ENCODE peak calls at places on chromosomes 3 and 15, in ten cellular contexts. C, D, B, Z, W, H, R, A, Y and J are unnamed samples.

GRCh38 chr15:64029633-64030032 is 16.7 kb downstream of the DAPK2 start:
- ATAC-seq in Z (no peak), R (no peak), D (no peak), W (no peak), H (peak), C (no peak), A (peak), B (peak), Y (no peak), J (peak)

GRCh38 chr15:32855942-32856341 is 138.1 kb downstream of the GREM1 start:
- ATAC-seq in Z (peak), C (peak), B (no peak), A (peak), D (peak), H (no peak), W (peak), R (no peak), Y (peak), J (no peak)

GRCh38 chr15:91116379-91117067 is 16.5 kb downstream of the SV2B start:
- ATAC-seq in B (peak), A (peak), W (no peak), Z (peak), C (peak), Y (no peak), R (peak), D (peak), H (no peak), J (no peak)

GRCh38 chr15:31177936-31178335 is 76.4 kb upstream of the TRPM1 start:
- ATAC-seq in R (no peak), Y (no peak), B (no peak), C (no peak), A (no peak), H (no peak), W (no peak), Z (no peak), D (no peak), J (peak)

GRCh38 chr3:187748050-187748481 is 2.8 kb upstream of the BCL6 start:
- ATAC-seq in H (peak), D (peak), C (peak), R (peak), Y (peak), W (peak), B (peak), Z (peak), A (peak), J (peak)

GRCh38 chr15:101641134-101641764 is 10.9 kb downstream of the TM2D3 start:
- ATAC-seq in Y (peak), H (peak), R (peak), C (peak), D (peak), B (no peak), A (peak), Z (peak), W (peak), J (peak)

GRCh38 chr3:172713316-172713715 is 2.4 kb upstream of the NCEH1 start:
- ATAC-seq in R (no peak), C (no peak), H (no peak), Z (no peak), Y (no peak), W (no peak), B (no peak), A (no peak), D (no peak), J (no peak)

GRCh38 chr3:23712656-23713559 is 92.8 kb upstream of the UBE2E1 start:
- ATAC-seq in Z (peak), W (peak), D (peak), B (no peak), C (peak), H (no peak), R (peak), A (peak), Y (peak), J (no peak)

GRCh38 chr3:187020376-187020775 is 90.0 kb downstream of the ST6GAL1 start:
- ATAC-seq in Z (no peak), B (no peak), W (no peak), D (no peak), H (peak), A (no peak), R (no peak), Y (no peak), C (no peak), J (no peak)

GRCh38 chr3:173753593-173753992 is 356.0 kb downstream of the NLGN1 start:
- ATAC-seq in Z (no peak), D (no peak), B (no peak), R (no peak), W (no peak), C (no peak), Y (no peak), H (no peak), A (no peak), J (no peak)

GRCh38 chr3:37962906-37963486 is 27.6 kb upstream of the VILL start:
- ATAC-seq in Y (no peak), A (no peak), B (no peak), H (no peak), W (no peak), D (no peak), C (no peak), Z (no peak), R (peak), J (no peak)

GRCh38 chr3:64218746-64219145 is 6.5 kb downstream of the PRICKLE2 start:
- ATAC-seq in Y (no peak), W (no peak), Z (no peak), A (no peak), D (no peak), R (no peak), C (no peak), H (no peak), B (no peak), J (no peak)

GRCh38 chr3:128854382-128854939 is 25.0 kb upstream of the ACAD9 start:
- ATAC-seq in W (no peak), B (no peak), C (no peak), H (no peak), D (no peak), Z (no peak), Y (no peak), R (no peak), A (peak), J (no peak)

GRCh38 chr3:182971637-182972036 is 8.7 kb downstream of the DCUN1D1 start:
- ATAC-seq in A (no peak), H (no peak), B (no peak), W (no peak), Y (no peak), R (no peak), C (no peak), Z (no peak), D (no peak), J (no peak)

GRCh38 chr3:18730491-18730890 is 305.4 kb upstream of the SATB1 start:
- ATAC-seq in A (no peak), W (peak), R (no peak), D (no peak), Z (no peak), C (no peak), Y (no peak), B (no peak), H (no peak), J (no peak)

GRCh38 chr3:29212789-29213433 is 68.0 kb upstream of the RBMS3 start:
- ATAC-seq in H (no peak), B (no peak), A (no peak), R (no peak), W (no peak), Z (no peak), C (no peak), Y (no peak), D (no peak), J (no peak)

GRCh38 chr3:188558343-188559068 is 404.5 kb downstream of the LPP start:
- ATAC-seq in Z (no peak), Y (no peak), W (no peak), A (no peak), B (peak), C (no peak), H (no peak), R (peak), D (no peak), J (no peak)

GRCh38 chr3:143535994-143536784 is 312.1 kb downstream of the SLC9A9 start:
- ATAC-seq in D (no peak), W (no peak), R (no peak), Y (no peak), H (no peak), B (peak), Z (peak), A (no peak), C (no peak), J (peak)

GRCh38 chr3:52065264-52065756 is 8.9 kb upstream of the DUSP7 start:
- ATAC-seq in H (no peak), W (no peak), Y (no peak), Z (peak), C (no peak), B (no peak), R (no peak), D (no peak), A (peak), J (no peak)

GRCh38 chr15:66042624-66043023 is 173.3 kb downstream of the RAB11A start:
- ATAC-seq in A (no peak), B (no peak), C (no peak), D (no peak), R (no peak), Z (no peak), H (no peak), W (no peak), Y (no peak), J (no peak)

GRCh38 chr3:189309400-189309975 is 137.7 kb downstream of the TPRG1 start:
- ATAC-seq in H (no peak), Z (no peak), D (no peak), C (no peak), Y (no peak), B (no peak), W (no peak), A (no peak), R (no peak), J (no peak)

GRCh38 chr3:169244119-169244864 is 419.2 kb downstream of the MECOM start:
- ATAC-seq in C (no peak), Y (no peak), Z (no peak), D (no peak), W (no peak), B (no peak), R (no peak), A (peak), H (no peak), J (no peak)

GRCh38 chr15:66644000-66644787 is 57.8 kb upstream of the SMAD6 start:
- ATAC-seq in B (no peak), A (no peak), D (no peak), W (no peak), R (peak), Y (no peak), H (no peak), Z (no peak), C (no peak), J (no peak)

GRCh38 chr3:188489639-188490405 is 335.9 kb downstream of the LPP start:
- ATAC-seq in B (no peak), W (peak), R (no peak), Z (no peak), C (no peak), D (no peak), H (no peak), Y (no peak), A (no peak), J (peak)

GRCh38 chr3:58111513-58112184 is 99.1 kb downstream of the DNASE1L3 start:
- ATAC-seq in Y (no peak), D (no peak), B (peak), A (peak), R (peak), W (peak), H (no peak), Z (no peak), C (no peak), J (peak)